ENCODE peak calls at places on chromosome 4, in seven cellular contexts. I is OCI-LY7, V is neural progenitor cell, S is choroid plexus epithelial cell, D is heart left ventricle, P is tibial artery, O is endodermal cell. M is an unnamed sample.

GRCh38 chr4:150182794-150183193 is 104.5 kb downstream of the DCLK2 start:
- DNase-seq in P (no peak), D (no peak), S (no peak), V (no peak), O (no peak), I (no peak), M (no peak)

GRCh38 chr4:148735432-148736155 is 293.4 kb upstream of the NR3C2 start:
- DNase-seq in O (no peak), I (no peak), P (no peak), V (no peak), S (no peak), D (no peak), M (no peak)

GRCh38 chr4:114180481-114180880 is 201.0 kb upstream of the ARSJ start:
- DNase-seq in P (peak), I (peak), O (peak), S (peak), V (peak), D (peak), M (no peak)

GRCh38 chr4:161629694-161630441 is 533.9 kb downstream of the FSTL5 start:
- DNase-seq in I (no peak), D (no peak), O (no peak), S (no peak), V (no peak), P (no peak), M (no peak)

GRCh38 chr4:74539043-74539790 is 94.3 kb downstream of the AREG start:
- DNase-seq in P (no peak), V (no peak), D (no peak), O (no peak), S (peak), I (no peak), M (no peak)

GRCh38 chr4:155582971-155583437 is 83.6 kb upstream of the GUCY1A1 start:
- DNase-seq in O (no peak), S (peak), I (no peak), V (no peak), P (no peak), D (no peak), M (no peak)

GRCh38 chr4:5921578-5921977 is 28.7 kb upstream of the CRMP1 start:
- DNase-seq in D (no peak), I (no peak), V (no peak), P (no peak), O (peak), S (no peak), M (no peak)

GRCh38 chr4:167890226-167890625 is 202.1 kb upstream of the ANXA10 start:
- DNase-seq in P (no peak), O (no peak), D (no peak), I (no peak), S (peak), V (no peak), M (no peak)

GRCh38 chr4:89276296-89276695 is 31.3 kb downstream of the GPRIN3 start:
- DNase-seq in V (no peak), O (no peak), P (no peak), S (no peak), I (no peak), D (no peak), M (no peak)

GRCh38 chr4:127145001-127145400 is 487.8 kb upstream of the INTU start:
- DNase-seq in D (no peak), V (peak), S (no peak), O (no peak), P (no peak), I (no peak), M (no peak)

GRCh38 chr4:39668835-39669234 is 29.1 kb upstream of the UBE2K start:
- DNase-seq in V (no peak), I (no peak), O (no peak), S (no peak), D (no peak), P (no peak), M (no peak)

GRCh38 chr4:188934320-188934975 is 795.2 kb downstream of the TRIML1 start:
- DNase-seq in P (no peak), V (no peak), S (peak), D (no peak), O (no peak), I (no peak), M (no peak)

GRCh38 chr4:2177443-2178093 is 64.4 kb downstream of the HAUS3 start:
- DNase-seq in P (no peak), I (no peak), D (no peak), S (peak), O (no peak), V (peak), M (no peak)
- TF ChIP-seq CTCF in P (no peak), I (no peak), D (no peak), S (peak), O (peak), V (peak), M (no peak)

GRCh38 chr4:71110499-71110898 is 117.0 kb downstream of the DCK start:
- DNase-seq in V (no peak), I (no peak), P (no peak), D (no peak), S (no peak), O (no peak), M (no peak)

GRCh38 chr4:71107732-71108131 is 114.3 kb downstream of the DCK start:
- DNase-seq in O (no peak), D (no peak), V (no peak), P (no peak), I (peak), S (no peak), M (no peak)

GRCh38 chr4:71113294-71113693 is 119.8 kb downstream of the DCK start:
- DNase-seq in O (peak), V (peak), P (no peak), I (peak), S (no peak), D (no peak), M (no peak)
- TF ChIP-seq CTCF in O (peak), V (peak), P (no peak), I (peak), S (peak), D (no peak), M (peak)

GRCh38 chr4:7815562-7815961 is 124.1 kb downstream of the AFAP1 start:
- DNase-seq in V (no peak), S (peak), I (no peak), D (no peak), O (no peak), P (no peak), M (no peak)
- TF ChIP-seq CTCF in V (no peak), S (peak), I (no peak), D (no peak), O (no peak), P (no peak), M (no peak)

DNA sequence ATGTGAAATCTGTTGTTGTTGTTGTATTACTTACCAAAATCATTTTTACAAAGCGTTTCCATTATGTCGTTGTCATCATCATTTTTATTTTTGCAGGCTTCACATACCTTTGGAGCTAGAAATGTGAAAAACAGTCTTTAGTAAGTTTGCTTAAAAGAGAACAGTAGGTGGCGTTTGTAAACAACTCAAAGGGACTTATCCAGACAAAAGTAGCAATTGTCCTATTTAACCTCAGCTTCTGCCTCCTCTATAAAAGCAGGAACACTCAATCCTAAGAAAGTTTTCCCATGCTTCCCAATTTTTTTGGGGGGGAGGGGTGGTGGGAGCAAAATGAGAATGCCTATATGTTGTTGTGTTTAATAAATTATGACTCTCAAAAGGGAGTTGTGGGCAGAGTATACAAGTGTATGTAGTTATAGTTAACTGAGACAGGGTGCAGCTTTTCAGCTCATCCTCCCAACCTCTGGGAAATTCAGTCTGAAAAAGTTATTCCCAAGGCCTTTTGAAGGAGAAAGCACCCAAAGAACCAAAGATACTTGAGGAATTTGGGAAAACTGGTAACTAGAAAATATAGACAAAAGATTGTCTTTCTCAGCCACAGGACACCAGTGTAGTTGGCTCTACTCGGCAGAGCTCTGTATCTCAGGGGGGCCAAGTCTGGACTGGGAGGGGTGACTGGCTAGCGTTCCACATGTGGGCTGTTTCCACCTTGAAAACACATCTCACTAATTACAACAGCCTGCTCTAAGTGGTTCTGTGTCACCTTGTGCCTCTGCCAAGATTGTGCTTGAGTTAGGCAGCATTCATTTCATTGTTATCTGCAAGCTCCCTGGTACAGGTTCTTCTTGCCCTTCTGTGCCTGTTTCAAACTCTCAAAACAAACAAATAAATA is 2.8 kb downstream of the SFRP2 start:
- DNase-seq in V (peak), I (peak), S (peak), P (no peak), D (no peak), O (peak), M (no peak)
- TF ChIP-seq CTCF in V (peak), I (peak), S (peak), P (peak), D (peak), O (peak), M (peak)